ENCODE peak calls at places on chromosomes 12 and 14, in ten cellular contexts. L is A549; P is left cardiac atrium; B is type B pancreatic cell; C is neuronal stem cell; V is activated CD4-positive, alpha-beta T cell treated with anti-CD3 and anti-CD28 coated beads, Interleukin-2, amount 10 ng/mL, durations not matched to agents 7 days and 5 days; R is EL; X is Daoy; H is AG08396; O is NCI-H2171 treated with DMSO at 0.1 percent for 48 hours. G is an unnamed sample.

GRCh38 chr14:36723551-36723950 is 61.9 kb downstream of the PAX9 start:
- DNase-seq in O (no peak), C (no peak), B (no peak), R (no peak), H (no peak), X (no peak), V (no peak), L (no peak), P (no peak), G (no peak)

GRCh38 chr14:95488376-95489162 is 27.9 kb downstream of the SYNE3 start:
- DNase-seq in B (no peak), X (no peak), V (no peak), L (no peak), C (no peak), O (no peak), P (no peak), R (no peak), H (peak; percentile 46), G (no peak)

GRCh38 chr12:3042394-3042793 is 34.8 kb upstream of the TSPAN9 start:
- DNase-seq in V (no peak), R (no peak), X (no peak), H (no peak), O (peak; percentile 84), L (no peak), C (no peak), P (peak; percentile 66), B (no peak), G (no peak)

GRCh38 chr14:104337381-104337780 is 199.0 kb downstream of the KIF26A start:
- DNase-seq in B (no peak), C (no peak), X (no peak), O (no peak), R (no peak), V (no peak), L (no peak), H (no peak), P (no peak), G (no peak)

GRCh38 chr12:125633686-125634085 is 568.5 kb downstream of the AACS start:
- DNase-seq in H (no peak), B (no peak), V (no peak), O (no peak), C (no peak), R (no peak), P (no peak), L (no peak), X (no peak), G (no peak)

GRCh38 chr12:120724720-120725119 is 906 bp upstream of the ACADS start:
- DNase-seq in C (no peak), V (no peak), X (no peak), L (no peak), B (no peak), R (no peak), H (no peak), O (no peak), P (no peak), G (no peak)

GRCh38 chr14:70808023-70808401 is 1.3 kb downstream of the MAP3K9 start:
- DNase-seq in C (no peak), H (no peak), V (peak; percentile 70), B (no peak), L (peak; percentile 71), R (peak; percentile 33), X (peak; percentile 70), O (peak; percentile 56), P (no peak), G (peak; percentile 49)

GRCh38 chr12:87820524-87821194 is 208.5 kb downstream of the C12orf50 start:
- DNase-seq in L (peak; percentile 91), V (no peak), H (no peak), B (no peak), C (no peak), P (no peak), R (peak; percentile 68), X (peak; percentile 54), O (no peak), G (no peak)

GRCh38 chr12:116159175-116159574 is 118.3 kb downstream of the MED13L start:
- DNase-seq in H (no peak), B (no peak), X (no peak), V (no peak), P (no peak), C (no peak), L (no peak), O (no peak), R (peak; percentile 40), G (no peak)

GRCh38 chr12:109092484-109093021 is 719 bp downstream of the ALKBH2 start:
- DNase-seq in B (peak; percentile 49), H (no peak), R (no peak), X (no peak), P (no peak), L (no peak), V (no peak), O (no peak), C (no peak), G (no peak)

GRCh38 chr12:116624516-116624915 is 65.3 kb downstream of the MAP1LC3B2 start:
- DNase-seq in O (no peak), H (no peak), B (no peak), X (no peak), P (no peak), V (no peak), R (no peak), L (no peak), C (no peak), G (no peak)

GRCh38 chr12:84561362-84561761 is 351.2 kb downstream of the SLC6A15 start:
- DNase-seq in L (no peak), X (no peak), C (no peak), P (no peak), H (no peak), R (no peak), O (no peak), V (no peak), B (no peak), G (no peak)

GRCh38 chr14:56224691-56225681 is 106.8 kb downstream of the PELI2 start:
- DNase-seq in R (no peak), H (no peak), B (no peak), V (no peak), C (no peak), L (peak; percentile 83), O (no peak), P (no peak), X (no peak), G (no peak)

GRCh38 chr12:113174461-113175384 is 10.6 kb downstream of the DDX54 start:
- DNase-seq in O (peak; percentile 42), L (peak; percentile 68), B (peak; percentile 81), C (peak; percentile 59), X (peak; percentile 74), H (peak; percentile 90), R (peak; percentile 60), P (peak; percentile 70), V (peak; percentile 77), G (peak; percentile 67)

GRCh38 chr14:74763803-74764531 is 851 bp downstream of the YLPM1 start:
- DNase-seq in X (peak; percentile 24), B (no peak), P (no peak), O (peak; percentile 21), V (peak; percentile 12), L (no peak), C (no peak), H (no peak), R (peak; percentile 25), G (peak; percentile 10)

GRCh38 chr12:48266826-48267225 is 63.7 kb upstream of the OR10AD1 start:
- DNase-seq in P (no peak), L (no peak), V (no peak), X (no peak), B (no peak), C (no peak), R (no peak), H (no peak), O (no peak), G (no peak)

GRCh38 chr14:77503138-77503537 is 4.5 kb upstream of the ISM2 start:
- DNase-seq in H (no peak), B (no peak), R (no peak), V (no peak), L (no peak), C (no peak), O (no peak), X (no peak), P (no peak), G (no peak)

GRCh38 chr12:28698541-28698940 is 450.5 kb upstream of the FAR2 start:
- DNase-seq in O (no peak), H (no peak), V (no peak), B (no peak), L (no peak), X (no peak), P (no peak), C (no peak), R (no peak), G (no peak)

GRCh38 chr14:71322660-71323250 is 415.5 kb downstream of the PCNX1 start:
- DNase-seq in O (peak; percentile 25), V (peak; percentile 48), R (peak; percentile 49), H (peak; percentile 45), P (no peak), B (no peak), C (no peak), X (peak; percentile 37), L (peak; percentile 42), G (peak; percentile 51)

GRCh38 chr14:69153848-69154208 is 909 bp upstream of the DCAF5 start:
- DNase-seq in X (peak; percentile 24), H (peak; percentile 25), B (no peak), O (no peak), C (no peak), V (no peak), R (peak; percentile 35), P (peak; percentile 49), L (peak; percentile 9), G (no peak)

GRCh38 chr12:1932264-1932777 is 13.9 kb upstream of the CACNA2D4 start:
- DNase-seq in X (peak; percentile 21), L (no peak), R (no peak), B (peak; percentile 58), P (peak; percentile 66), C (no peak), V (no peak), H (peak; percentile 32), O (peak; percentile 93), G (no peak)

GRCh38 chr14:92866181-92866752 is 56.7 kb upstream of the CHGA start:
- DNase-seq in R (peak; percentile 6), O (no peak), L (no peak), B (no peak), H (no peak), P (no peak), X (no peak), V (no peak), C (no peak), G (no peak)

GRCh38 chr14:64806202-64806861 is 73.4 kb downstream of the SPTB start:
- DNase-seq in P (no peak), L (peak; percentile 91), H (peak; percentile 64), R (peak; percentile 96), B (no peak), V (no peak), X (peak; percentile 97), O (no peak), C (no peak), G (no peak)

GRCh38 chr12:96300064-96300463 is 100.2 kb downstream of the CDK17 start:
- DNase-seq in B (no peak), R (no peak), L (peak; percentile 4), X (no peak), O (no peak), H (no peak), P (no peak), V (no peak), C (no peak), G (no peak)

GRCh38 chr14:49975286-49975685 is 82.4 kb downstream of the ARF6 start:
- DNase-seq in B (no peak), X (peak; percentile 79), V (no peak), C (no peak), P (no peak), H (peak; percentile 59), R (peak; percentile 95), O (no peak), L (peak; percentile 83), G (no peak)

GRCh38 chr12:127262658-127263057 is 1004.3 kb upstream of the TMEM132C start:
- DNase-seq in H (no peak), B (no peak), R (no peak), C (no peak), O (no peak), P (no peak), V (no peak), L (no peak), X (no peak), G (no peak)

GRCh38 chr14:53900499-53900898 is 56.1 kb downstream of the BMP4 start:
- DNase-seq in P (peak; percentile 57), V (no peak), B (no peak), R (no peak), X (no peak), L (no peak), H (peak; percentile 37), C (no peak), O (no peak), G (no peak)

GRCh38 chr14:64387232-64387737 is 868 bp upstream of the MTHFD1 start:
- DNase-seq in P (no peak), X (peak; percentile 27), H (peak; percentile 14), O (peak; percentile 56), R (peak; percentile 42), B (peak; percentile 68), C (no peak), L (peak; percentile 54), V (peak; percentile 19), G (no peak)

G was measured in CD4-positive, alpha-beta memory T cell.